ENCODE peak calls at places on chromosomes 16 and 17, in four cellular contexts. B is NCI-H2171, I is NCI-H1436, X is amygdala. N is an unnamed sample.

GRCh38 chr17:33927732-33928133 is 327.4 kb upstream of the CCL2 start:
- DNase-seq in I (peak), B (peak), X (no peak), N (no peak)

GRCh38 chr16:48102083-48103008 is 53.4 kb downstream of the ABCC12 start:
- DNase-seq in X (no peak), I (no peak), B (no peak), N (no peak)

GRCh38 chr17:61317779-61318178 is 81.9 kb upstream of the TBX2 start:
- DNase-seq in I (no peak), X (no peak), B (no peak), N (no peak)

GRCh38 chr17:8264320-8264719 is 15.2 kb downstream of the PFAS start:
- DNase-seq in B (no peak), X (no peak), I (no peak), N (no peak)

GRCh38 chr17:57442914-57443571 is 186.7 kb downstream of the MSI2 start:
- DNase-seq in B (peak), I (no peak), X (no peak), N (peak)

GRCh38 chr17:67245694-67246397 is 850 bp upstream of the HELZ start:
- DNase-seq in I (peak), B (no peak), X (no peak), N (no peak)

GRCh38 chr16:24609740-24610420 is 70.5 kb downstream of the RBBP6 start:
- DNase-seq in B (peak), X (peak), I (peak), N (peak)

GRCh38 chr17:17514993-17515920 is 19.1 kb upstream of the RASD1 start:
- DNase-seq in X (no peak), B (no peak), I (no peak), N (no peak)

GRCh38 chr17:63998721-63999679 is 849 bp downstream of the PRR29 start:
- DNase-seq in I (no peak), B (no peak), X (no peak), N (no peak)

GRCh38 chr17:72150632-72151460 is 30.0 kb downstream of the SOX9 start:
- DNase-seq in I (no peak), B (no peak), X (peak), N (no peak)

GRCh38 chr17:1372618-1373017 is 27.4 kb downstream of the YWHAE start:
- DNase-seq in B (no peak), X (no peak), I (no peak), N (no peak)

GRCh38 chr17:76670708-76671122 is 27.2 kb upstream of the ST6GALNAC1 start:
- DNase-seq in X (no peak), B (no peak), I (no peak), N (no peak)

GRCh38 chr16:68146583-68146982 is 61.4 kb downstream of the NFATC3 start:
- DNase-seq in I (no peak), X (no peak), B (no peak), N (no peak)

GRCh38 chr17:28433696-28434095 is 27.7 kb upstream of the SLC46A1 start:
- DNase-seq in B (no peak), I (no peak), X (no peak), N (no peak)

GRCh38 chr17:48721009-48721402 is 1.3 kb downstream of the PRAC1 start:
- DNase-seq in B (no peak), I (no peak), X (no peak), N (no peak)

GRCh38 chr17:63622571-63623390 is 564 bp downstream of the MAP3K3 start:
- DNase-seq in I (peak), X (no peak), B (peak), N (peak)

GRCh38 chr16:1929578-1930337 is 11.5 kb upstream of the HS3ST6 start:
- DNase-seq in X (peak), I (peak), B (peak), N (peak)

GRCh38 chr17:49963277-49963625 is 5.7 kb upstream of the DLX4 start:
- DNase-seq in I (no peak), X (no peak), B (no peak), N (no peak)

GRCh38 chr17:79612468-79613194 is 1.8 kb upstream of the RBFOX3 start:
- DNase-seq in B (peak), X (no peak), I (peak), N (peak)

GRCh38 chr16:648071-648785 is 937 bp upstream of the WDR90 start:
- DNase-seq in X (no peak), I (peak), B (peak), N (no peak)

GRCh38 chr17:39939588-39940419 is 12.3 kb downstream of the LRRC3C start:
- DNase-seq in X (no peak), I (no peak), B (peak), N (no peak)

GRCh38 chr16:86355951-86356350 is 154.4 kb upstream of the FOXF1 start:
- DNase-seq in X (no peak), B (no peak), I (no peak), N (no peak)